ENCODE peak calls at places on chromosomes 1 and 21, in nine cellular contexts. One of them, this sample, is unnamed.

GRCh38 chr1:75423616-75424015 is 187.3 kb downstream of the SLC44A5 start:
- DNase-seq in fibroblast of pulmonary artery: no peak
- DNase-seq in retinal pigment epithelial cell: no peak
- DNase-seq in GM13977: no peak
- DNase-seq in Calu3: no peak
- DNase-seq in HFFc6: no peak
- DNase-seq in progenitor cell of endocrine pancreas: no peak
- DNase-seq in A549: no peak
- DNase-seq in right lobe of liver: no peak
- DNase-seq in this sample: no peak

GRCh38 chr1:59645893-59646292 is 168.9 kb upstream of the HOOK1 start:
- DNase-seq in fibroblast of pulmonary artery: peak; percentile 15
- DNase-seq in retinal pigment epithelial cell: no peak
- DNase-seq in GM13977: no peak
- DNase-seq in Calu3: no peak
- DNase-seq in HFFc6: peak; percentile 47
- DNase-seq in progenitor cell of endocrine pancreas: no peak
- DNase-seq in A549: no peak
- DNase-seq in right lobe of liver: no peak
- DNase-seq in this sample: peak; percentile 79

GRCh38 chr1:45272943-45273342 is 53.8 kb upstream of the HPDL start:
- DNase-seq in fibroblast of pulmonary artery: peak; percentile 87
- DNase-seq in retinal pigment epithelial cell: no peak
- DNase-seq in GM13977: no peak
- DNase-seq in Calu3: no peak
- DNase-seq in HFFc6: peak; percentile 16
- DNase-seq in progenitor cell of endocrine pancreas: no peak
- DNase-seq in A549: no peak
- DNase-seq in right lobe of liver: no peak
- DNase-seq in this sample: peak; percentile 7

GRCh38 chr1:63621698-63622097 is 28.5 kb downstream of the PGM1 start:
- DNase-seq in fibroblast of pulmonary artery: peak; percentile 57
- DNase-seq in retinal pigment epithelial cell: no peak
- DNase-seq in GM13977: no peak
- DNase-seq in Calu3: no peak
- DNase-seq in HFFc6: no peak
- DNase-seq in progenitor cell of endocrine pancreas: no peak
- DNase-seq in A549: no peak
- DNase-seq in right lobe of liver: no peak
- DNase-seq in this sample: no peak

GRCh38 chr1:58763214-58763613 is 20.6 kb downstream of the JUN start:
- DNase-seq in fibroblast of pulmonary artery: peak; percentile 83
- DNase-seq in retinal pigment epithelial cell: no peak
- DNase-seq in GM13977: no peak
- DNase-seq in Calu3: no peak
- DNase-seq in HFFc6: peak; percentile 84
- DNase-seq in progenitor cell of endocrine pancreas: no peak
- DNase-seq in A549: no peak
- DNase-seq in right lobe of liver: no peak
- DNase-seq in this sample: no peak

GRCh38 chr1:62536865-62537264 is 60.5 kb upstream of the ANGPTL3 start:
- DNase-seq in fibroblast of pulmonary artery: no peak
- DNase-seq in retinal pigment epithelial cell: no peak
- DNase-seq in GM13977: no peak
- DNase-seq in Calu3: no peak
- DNase-seq in HFFc6: no peak
- DNase-seq in progenitor cell of endocrine pancreas: no peak
- DNase-seq in A549: no peak
- DNase-seq in right lobe of liver: no peak
- DNase-seq in this sample: no peak

GRCh38 chr1:160705176-160705745 is 6.4 kb downstream of the CD48 start:
- DNase-seq in fibroblast of pulmonary artery: no peak
- DNase-seq in retinal pigment epithelial cell: no peak
- DNase-seq in GM13977: no peak
- DNase-seq in Calu3: no peak
- DNase-seq in HFFc6: no peak
- DNase-seq in progenitor cell of endocrine pancreas: no peak
- DNase-seq in A549: no peak
- DNase-seq in right lobe of liver: no peak
- DNase-seq in this sample: no peak

GRCh38 chr21:43375827-43376795 is 50.8 kb downstream of the SIK1 start:
- DNase-seq in fibroblast of pulmonary artery: no peak
- DNase-seq in retinal pigment epithelial cell: no peak
- DNase-seq in GM13977: no peak
- DNase-seq in Calu3: no peak
- DNase-seq in HFFc6: no peak
- DNase-seq in progenitor cell of endocrine pancreas: no peak
- DNase-seq in A549: no peak
- DNase-seq in right lobe of liver: no peak
- DNase-seq in this sample: no peak

GRCh38 chr1:51330331-51331201 is at the start of gene TTC39A:
- DNase-seq in fibroblast of pulmonary artery: no peak
- DNase-seq in retinal pigment epithelial cell: no peak
- DNase-seq in GM13977: peak; percentile 65
- DNase-seq in Calu3: no peak
- DNase-seq in HFFc6: no peak
- DNase-seq in progenitor cell of endocrine pancreas: no peak
- DNase-seq in A549: no peak
- DNase-seq in right lobe of liver: no peak
- DNase-seq in this sample: no peak

GRCh38 chr21:32094792-32095191 is 184.1 kb downstream of the MIS18A start:
- DNase-seq in fibroblast of pulmonary artery: peak; percentile 21
- DNase-seq in retinal pigment epithelial cell: no peak
- DNase-seq in GM13977: no peak
- DNase-seq in Calu3: peak; percentile 9
- DNase-seq in HFFc6: no peak
- DNase-seq in progenitor cell of endocrine pancreas: no peak
- DNase-seq in A549: peak; percentile 30
- DNase-seq in right lobe of liver: no peak
- DNase-seq in this sample: no peak

GRCh38 chr1:210607361-210607760 is 278.7 kb downstream of the HHAT start:
- DNase-seq in fibroblast of pulmonary artery: no peak
- DNase-seq in retinal pigment epithelial cell: no peak
- DNase-seq in GM13977: no peak
- DNase-seq in Calu3: no peak
- DNase-seq in HFFc6: no peak
- DNase-seq in progenitor cell of endocrine pancreas: no peak
- DNase-seq in A549: no peak
- DNase-seq in right lobe of liver: no peak
- DNase-seq in this sample: no peak

GRCh38 chr1:3032970-3033794 is 11.9 kb downstream of the ACTRT2 start:
- DNase-seq in fibroblast of pulmonary artery: no peak
- DNase-seq in retinal pigment epithelial cell: no peak
- DNase-seq in GM13977: no peak
- DNase-seq in Calu3: no peak
- DNase-seq in HFFc6: no peak
- DNase-seq in progenitor cell of endocrine pancreas: no peak
- DNase-seq in A549: no peak
- DNase-seq in right lobe of liver: peak; percentile 23
- DNase-seq in this sample: no peak

GRCh38 chr1:31397360-31398095 is 15.5 kb upstream of the SERINC2 start:
- DNase-seq in fibroblast of pulmonary artery: no peak
- DNase-seq in retinal pigment epithelial cell: no peak
- DNase-seq in GM13977: no peak
- DNase-seq in Calu3: no peak
- DNase-seq in HFFc6: peak; percentile 70
- DNase-seq in progenitor cell of endocrine pancreas: no peak
- DNase-seq in A549: no peak
- DNase-seq in right lobe of liver: no peak
- DNase-seq in this sample: no peak

GRCh38 chr1:31398246-31398645 is 14.8 kb upstream of the SERINC2 start:
- DNase-seq in fibroblast of pulmonary artery: no peak
- DNase-seq in retinal pigment epithelial cell: no peak
- DNase-seq in GM13977: no peak
- DNase-seq in Calu3: no peak
- DNase-seq in HFFc6: no peak
- DNase-seq in progenitor cell of endocrine pancreas: no peak
- DNase-seq in A549: no peak
- DNase-seq in right lobe of liver: no peak
- DNase-seq in this sample: no peak

GRCh38 chr1:31393463-31393862 is 19.6 kb upstream of the SERINC2 start:
- DNase-seq in fibroblast of pulmonary artery: no peak
- DNase-seq in retinal pigment epithelial cell: no peak
- DNase-seq in GM13977: no peak
- DNase-seq in Calu3: no peak
- DNase-seq in HFFc6: no peak
- DNase-seq in progenitor cell of endocrine pancreas: no peak
- DNase-seq in A549: no peak
- DNase-seq in right lobe of liver: no peak
- DNase-seq in this sample: no peak

GRCh38 chr1:31394628-31395193 is 18.3 kb upstream of the SERINC2 start:
- DNase-seq in fibroblast of pulmonary artery: peak; percentile 72
- DNase-seq in retinal pigment epithelial cell: no peak
- DNase-seq in GM13977: peak; percentile 83
- DNase-seq in Calu3: peak; percentile 94
- DNase-seq in HFFc6: peak; percentile 70
- DNase-seq in progenitor cell of endocrine pancreas: peak; percentile 85
- DNase-seq in A549: peak; percentile 71
- DNase-seq in right lobe of liver: peak; percentile 86
- DNase-seq in this sample: no peak

GRCh38 chr1:31396633-31397351 is 16.2 kb upstream of the SERINC2 start:
- DNase-seq in fibroblast of pulmonary artery: peak; percentile 48
- DNase-seq in retinal pigment epithelial cell: no peak
- DNase-seq in GM13977: no peak
- DNase-seq in Calu3: peak; percentile 17
- DNase-seq in HFFc6: peak; percentile 97
- DNase-seq in progenitor cell of endocrine pancreas: no peak
- DNase-seq in A549: no peak
- DNase-seq in right lobe of liver: no peak
- DNase-seq in this sample: peak; percentile 94
- TF ChIP-seq CTCF in fibroblast of pulmonary artery: peak; percentile 42
- TF ChIP-seq CTCF in retinal pigment epithelial cell: peak; percentile 34
- TF ChIP-seq CTCF in GM13977: peak; percentile 33
- TF ChIP-seq CTCF in Calu3: peak; percentile 49
- TF ChIP-seq CTCF in HFFc6: peak; percentile 85
- TF ChIP-seq CTCF in progenitor cell of endocrine pancreas: peak; percentile 27
- TF ChIP-seq CTCF in A549: peak; percentile 15
- TF ChIP-seq CTCF in right lobe of liver: peak; percentile 37
- TF ChIP-seq CTCF in this sample: peak; percentile 66

GRCh38 chr1:167200272-167200671 is 20.4 kb upstream of the POU2F1 start:
- DNase-seq in fibroblast of pulmonary artery: no peak
- DNase-seq in retinal pigment epithelial cell: no peak
- DNase-seq in GM13977: no peak
- DNase-seq in Calu3: no peak
- DNase-seq in HFFc6: no peak
- DNase-seq in progenitor cell of endocrine pancreas: no peak
- DNase-seq in A549: no peak
- DNase-seq in right lobe of liver: no peak
- DNase-seq in this sample: no peak

GRCh38 chr1:167199656-167200055 is 21.0 kb upstream of the POU2F1 start:
- DNase-seq in fibroblast of pulmonary artery: no peak
- DNase-seq in retinal pigment epithelial cell: no peak
- DNase-seq in GM13977: no peak
- DNase-seq in Calu3: no peak
- DNase-seq in HFFc6: no peak
- DNase-seq in progenitor cell of endocrine pancreas: no peak
- DNase-seq in A549: no peak
- DNase-seq in right lobe of liver: no peak
- DNase-seq in this sample: no peak

GRCh38 chr1:167200749-167201148 is 19.9 kb upstream of the POU2F1 start:
- DNase-seq in fibroblast of pulmonary artery: no peak
- DNase-seq in retinal pigment epithelial cell: no peak
- DNase-seq in GM13977: no peak
- DNase-seq in Calu3: no peak
- DNase-seq in HFFc6: no peak
- DNase-seq in progenitor cell of endocrine pancreas: no peak
- DNase-seq in A549: no peak
- DNase-seq in right lobe of liver: no peak
- DNase-seq in this sample: no peak

GRCh38 chr1:167197692-167198091 is 23.0 kb upstream of the POU2F1 start:
- DNase-seq in fibroblast of pulmonary artery: no peak
- DNase-seq in retinal pigment epithelial cell: no peak
- DNase-seq in GM13977: no peak
- DNase-seq in Calu3: no peak
- DNase-seq in HFFc6: no peak
- DNase-seq in progenitor cell of endocrine pancreas: no peak
- DNase-seq in A549: no peak
- DNase-seq in right lobe of liver: no peak
- DNase-seq in this sample: no peak

DNA sequence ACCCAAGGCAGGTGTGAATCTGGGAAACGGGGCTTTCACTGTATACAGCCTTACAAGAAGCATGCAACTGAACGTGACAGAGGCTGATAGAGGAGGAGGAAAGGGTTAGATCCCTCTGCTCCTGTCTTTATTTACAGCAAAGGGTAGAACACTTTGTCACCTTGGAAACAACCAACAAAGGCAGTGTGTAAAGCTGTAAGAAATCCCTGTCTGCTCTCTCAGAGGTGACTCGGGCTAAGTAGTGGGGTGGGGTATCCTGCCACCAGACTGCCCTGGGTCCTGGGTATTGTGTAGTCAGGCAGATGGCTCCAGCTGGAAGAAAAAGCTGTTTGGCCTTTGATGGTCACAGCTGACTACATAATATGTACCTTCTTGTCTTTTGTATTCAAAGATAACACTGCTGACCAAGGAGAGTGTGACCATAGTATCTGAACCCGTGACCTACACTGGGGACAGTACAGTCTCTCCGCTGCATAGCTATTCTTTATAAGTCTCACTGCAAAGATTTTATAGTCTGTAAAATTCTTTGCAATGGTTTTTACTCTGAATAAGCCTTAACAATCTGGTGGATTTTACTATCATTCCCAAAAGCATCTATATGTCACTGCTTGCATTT is 22.1 kb upstream of the POU2F1 start:
- DNase-seq in fibroblast of pulmonary artery: no peak
- DNase-seq in retinal pigment epithelial cell: no peak
- DNase-seq in GM13977: no peak
- DNase-seq in Calu3: no peak
- DNase-seq in HFFc6: no peak
- DNase-seq in progenitor cell of endocrine pancreas: no peak
- DNase-seq in A549: no peak
- DNase-seq in right lobe of liver: no peak
- DNase-seq in this sample: no peak
- TF ChIP-seq CTCF in fibroblast of pulmonary artery: no peak
- TF ChIP-seq CTCF in retinal pigment epithelial cell: no peak
- TF ChIP-seq CTCF in GM13977: no peak
- TF ChIP-seq CTCF in Calu3: no peak
- TF ChIP-seq CTCF in HFFc6: no peak
- TF ChIP-seq CTCF in progenitor cell of endocrine pancreas: no peak
- TF ChIP-seq CTCF in A549: no peak
- TF ChIP-seq CTCF in right lobe of liver: no peak
- TF ChIP-seq CTCF in this sample: no peak

GRCh38 chr21:39204134-39204533 is 20.9 kb upstream of the PSMG1 start:
- DNase-seq in fibroblast of pulmonary artery: no peak
- DNase-seq in retinal pigment epithelial cell: no peak
- DNase-seq in GM13977: no peak
- DNase-seq in Calu3: no peak
- DNase-seq in HFFc6: no peak
- DNase-seq in progenitor cell of endocrine pancreas: no peak
- DNase-seq in A549: no peak
- DNase-seq in right lobe of liver: no peak
- DNase-seq in this sample: no peak
- TF ChIP-seq CTCF in fibroblast of pulmonary artery: peak; percentile 32
- TF ChIP-seq CTCF in retinal pigment epithelial cell: peak; percentile 26
- TF ChIP-seq CTCF in GM13977: no peak
- TF ChIP-seq CTCF in Calu3: no peak
- TF ChIP-seq CTCF in HFFc6: peak; percentile 60
- TF ChIP-seq CTCF in progenitor cell of endocrine pancreas: peak; percentile 12
- TF ChIP-seq CTCF in A549: no peak
- TF ChIP-seq CTCF in right lobe of liver: no peak
- TF ChIP-seq CTCF in this sample: no peak

GRCh38 chr1:17671741-17672140 is 83.4 kb upstream of the ACTL8 start:
- DNase-seq in fibroblast of pulmonary artery: no peak
- DNase-seq in retinal pigment epithelial cell: no peak
- DNase-seq in GM13977: no peak
- DNase-seq in Calu3: no peak
- DNase-seq in HFFc6: no peak
- DNase-seq in progenitor cell of endocrine pancreas: no peak
- DNase-seq in A549: no peak
- DNase-seq in right lobe of liver: no peak
- DNase-seq in this sample: no peak
- TF ChIP-seq CTCF in fibroblast of pulmonary artery: no peak
- TF ChIP-seq CTCF in retinal pigment epithelial cell: no peak
- TF ChIP-seq CTCF in GM13977: no peak
- TF ChIP-seq CTCF in Calu3: no peak
- TF ChIP-seq CTCF in HFFc6: peak; percentile 29
- TF ChIP-seq CTCF in progenitor cell of endocrine pancreas: peak; percentile 19
- TF ChIP-seq CTCF in A549: no peak
- TF ChIP-seq CTCF in right lobe of liver: no peak
- TF ChIP-seq CTCF in this sample: no peak

This sample was measured in HFF-Myc.